ENCODE peak calls at places on chromosomes 7 and 10, in ten cellular contexts. C is coronary artery; G is ecto neural progenitor cell; R is fibroblast of mammary gland; W is RCC 7860; A is central memory CD8-positive, alpha-beta T cell; T is NCI-H1092; U is stimulated activated CD4-positive, alpha-beta T cell treated with anti-CD3 and anti-CD28 coated beads, TNF-alpha, amount 100 ng/mL, for 4 hours; S is RWPE1; J is T-helper 17 cell. X is an unnamed sample.

GRCh38 chr10:90313548-90314325 is 544.1 kb downstream of the HTR7 start:
- DNase-seq in C (no peak), G (no peak), R (peak; percentile 60), W (no peak), A (no peak), T (no peak), U (no peak), S (peak; percentile 89), J (no peak), X (no peak)

GRCh38 chr10:89301231-89301630 is 615 bp upstream of the IFIT2 start:
- DNase-seq in C (no peak), G (no peak), R (peak; percentile 54), W (no peak), A (no peak), T (no peak), U (no peak), S (no peak), J (no peak), X (peak; percentile 68)

GRCh38 chr10:13346912-13347234 is 1.2 kb downstream of the SEPHS1 start:
- DNase-seq in C (no peak), G (no peak), R (no peak), W (no peak), A (no peak), T (no peak), U (no peak), S (no peak), J (no peak), X (no peak)

GRCh38 chr10:45199380-45199740 is 116.0 kb downstream of the OR13A1 start:
- DNase-seq in C (no peak), G (no peak), R (no peak), W (no peak), A (no peak), T (no peak), U (no peak), S (no peak), J (no peak), X (no peak)

GRCh38 chr7:137169282-137169698 is 174.2 kb downstream of the PTN start:
- DNase-seq in C (no peak), G (peak; percentile 71), R (peak; percentile 76), W (peak; percentile 32), A (no peak), T (peak; percentile 98), U (no peak), S (peak; percentile 8), J (no peak), X (peak; percentile 76)

GRCh38 chr10:17527530-17528146 is 73.2 kb upstream of the ST8SIA6 start:
- DNase-seq in C (no peak), G (no peak), R (peak; percentile 72), W (peak; percentile 19), A (no peak), T (no peak), U (no peak), S (peak; percentile 86), J (no peak), X (peak; percentile 69)

GRCh38 chr7:36021917-36022550 is 131.0 kb upstream of the EEPD1 start:
- DNase-seq in C (peak; percentile 68), G (no peak), R (no peak), W (no peak), A (no peak), T (no peak), U (no peak), S (no peak), J (no peak), X (no peak)

GRCh38 chr7:79949778-79950177 is 184.9 kb upstream of the GNAI1 start:
- DNase-seq in C (no peak), G (no peak), R (no peak), W (no peak), A (no peak), T (no peak), U (no peak), S (no peak), J (no peak), X (no peak)

GRCh38 chr7:130949550-130949949 is 215.5 kb upstream of the KLF14 start:
- DNase-seq in C (no peak), G (no peak), R (no peak), W (no peak), A (no peak), T (no peak), U (no peak), S (no peak), J (no peak), X (no peak)

GRCh38 chr10:12448729-12449391 is 99.5 kb downstream of the CAMK1D start:
- DNase-seq in C (no peak), G (no peak), R (peak; percentile 74), W (peak; percentile 85), A (peak; percentile 78), T (no peak), U (peak; percentile 57), S (peak; percentile 42), J (peak; percentile 52), X (peak; percentile 65)

X was measured in AG10803.